ENCODE peak calls at places on chromosomes 6 and 20, in nine cellular contexts. Z is activated naive CD4-positive, alpha-beta T cell; B is NCI-H2171 treated with DMSO at 0.1 percent for 48 hours; I is skeletal muscle cell; X is SJCRH30; S is HS-27A; A is left colon; K is posterior cingulate gyrus; Q is nephron progenitor cell. O is an unnamed sample.

GRCh38 chr20:51554538-51555165 is 12.1 kb upstream of the NFATC2 start:
- DNase-seq in Z (no peak), B (no peak), I (no peak), X (no peak), S (no peak), A (no peak), K (no peak), Q (no peak), O (no peak)

GRCh38 chr6:49579649-49580048 is 29.2 kb downstream of the C6orf141 start:
- DNase-seq in Z (no peak), B (no peak), I (no peak), X (no peak), S (no peak), A (no peak), K (no peak), Q (no peak), O (no peak)

GRCh38 chr20:58235010-58235409 is 6.6 kb upstream of the ANKRD60 start:
- DNase-seq in Z (no peak), B (peak), I (no peak), X (no peak), S (no peak), A (no peak), K (no peak), Q (no peak), O (no peak)

GRCh38 chr6:13272131-13273046 is 55.9 kb downstream of the TBC1D7 start:
- DNase-seq in Z (no peak), B (no peak), I (no peak), X (peak), S (no peak), A (peak), K (no peak), Q (peak), O (no peak)

GRCh38 chr6:108752733-108753392 is 95.4 kb upstream of the ARMC2 start:
- DNase-seq in Z (no peak), B (peak), I (no peak), X (peak), S (no peak), A (no peak), K (no peak), Q (no peak), O (no peak)

GRCh38 chr6:17596085-17596484 is 4.0 kb upstream of the FAM8A1 start:
- DNase-seq in Z (no peak), B (no peak), I (no peak), X (no peak), S (no peak), A (no peak), K (no peak), Q (no peak), O (no peak)

GRCh38 chr20:16175322-16175721 is 397.9 kb downstream of the KIF16B start:
- DNase-seq in Z (no peak), B (no peak), I (no peak), X (no peak), S (no peak), A (no peak), K (no peak), Q (no peak), O (no peak)

GRCh38 chr20:43955244-43956191 is 40.9 kb downstream of the TOX2 start:
- DNase-seq in Z (no peak), B (peak), I (peak), X (peak), S (peak), A (no peak), K (no peak), Q (no peak), O (no peak)

GRCh38 chr6:64012351-64013060 is 376.9 kb downstream of the PHF3 start:
- DNase-seq in Z (no peak), B (peak), I (peak), X (peak), S (no peak), A (peak), K (peak), Q (peak), O (no peak)

GRCh38 chr6:18148304-18149025 is 6.4 kb downstream of the TPMT start:
- DNase-seq in Z (no peak), B (no peak), I (peak), X (no peak), S (peak), A (peak), K (no peak), Q (no peak), O (peak)

GRCh38 chr20:2301164-2301622 is 5.4 kb downstream of the TGM3 start:
- DNase-seq in Z (no peak), B (no peak), I (no peak), X (no peak), S (no peak), A (no peak), K (no peak), Q (no peak), O (peak)

GRCh38 chr20:7828437-7828836 is 111.8 kb downstream of the HAO1 start:
- DNase-seq in Z (no peak), B (no peak), I (no peak), X (no peak), S (no peak), A (no peak), K (no peak), Q (no peak), O (no peak)

GRCh38 chr6:17450825-17451224 is 57.4 kb downstream of the CAP2 start:
- DNase-seq in Z (no peak), B (peak), I (no peak), X (peak), S (no peak), A (no peak), K (no peak), Q (no peak), O (no peak)

GRCh38 chr6:113690255-113690956 is 166.7 kb upstream of the MARCKS start:
- DNase-seq in Z (no peak), B (peak), I (peak), X (peak), S (peak), A (no peak), K (no peak), Q (no peak), O (no peak)

GRCh38 chr6:11217360-11218076 is 14.9 kb downstream of the NEDD9 start:
- DNase-seq in Z (no peak), B (peak), I (no peak), X (no peak), S (no peak), A (no peak), K (no peak), Q (no peak), O (no peak)

GRCh38 chr20:17675519-17676377 is 6.3 kb downstream of the RRBP1 start:
- DNase-seq in Z (no peak), B (no peak), I (no peak), X (no peak), S (no peak), A (no peak), K (no peak), Q (no peak), O (no peak)

GRCh38 chr6:139373154-139373927 is 1.1 kb downstream of the CITED2 start:
- DNase-seq in Z (peak), B (peak), I (no peak), X (peak), S (no peak), A (peak), K (peak), Q (peak), O (peak)

GRCh38 chr6:144331610-144332009 is 46.5 kb downstream of the UTRN start:
- DNase-seq in Z (no peak), B (no peak), I (no peak), X (no peak), S (no peak), A (no peak), K (no peak), Q (no peak), O (no peak)

GRCh38 chr6:41939091-41939847 is 2.3 kb downstream of the CCND3 start:
- DNase-seq in Z (no peak), B (no peak), I (peak), X (peak), S (no peak), A (peak), K (no peak), Q (peak), O (peak)

GRCh38 chr20:15992564-15992963 is 580.7 kb downstream of the KIF16B start:
- DNase-seq in Z (no peak), B (no peak), I (no peak), X (no peak), S (peak), A (no peak), K (no peak), Q (no peak), O (no peak)